ENCODE peak calls at places on chromosomes 6 and 20, in six cellular contexts. One of them, this sample, is unnamed.
A peak's percentile ranks its signal among the peaks of the same experiment; 100 is the strongest.

GRCh38 chr6:35727206-35727934 is 9.5 kb upstream of the ARMC12 start:
- DNase-seq in ovary: peak; percentile 96
- DNase-seq in heart left ventricle: peak; percentile 93
- DNase-seq in mammary epithelial cell: peak; percentile 76
- DNase-seq in upper lobe of right lung: peak; percentile 92
- DNase-seq in GM23338: peak; percentile 88
- DNase-seq in this sample: peak; percentile 97

GRCh38 chr20:5143856-5144255 is 17.0 kb downstream of the CDS2 start:
- DNase-seq in ovary: no peak
- DNase-seq in upper lobe of right lung: no peak
- DNase-seq in GM23338: no peak
- DNase-seq in mammary epithelial cell: no peak
- DNase-seq in heart left ventricle: no peak
- DNase-seq in this sample: no peak

GRCh38 chr20:46215913-46216707 is 92.2 kb downstream of the CDH22 start:
- DNase-seq in ovary: no peak
- DNase-seq in GM23338: peak; percentile 80
- DNase-seq in upper lobe of right lung: no peak
- DNase-seq in heart left ventricle: peak; percentile 84
- DNase-seq in mammary epithelial cell: no peak
- DNase-seq in this sample: no peak

GRCh38 chr6:683742-684440 is 9.0 kb downstream of the EXOC2 start:
- DNase-seq in GM23338: peak; percentile 95
- DNase-seq in mammary epithelial cell: no peak
- DNase-seq in heart left ventricle: no peak
- DNase-seq in ovary: no peak
- DNase-seq in upper lobe of right lung: no peak
- DNase-seq in this sample: no peak

GRCh38 chr6:104633125-104633524 is 226.6 kb downstream of the HACE1 start:
- DNase-seq in upper lobe of right lung: no peak
- DNase-seq in ovary: no peak
- DNase-seq in mammary epithelial cell: no peak
- DNase-seq in GM23338: no peak
- DNase-seq in heart left ventricle: no peak
- DNase-seq in this sample: no peak

GRCh38 chr6:14781707-14782306 is 464.1 kb upstream of the JARID2 start:
- DNase-seq in ovary: no peak
- DNase-seq in mammary epithelial cell: no peak
- DNase-seq in upper lobe of right lung: no peak
- DNase-seq in heart left ventricle: no peak
- DNase-seq in GM23338: peak; percentile 28
- DNase-seq in this sample: no peak

GRCh38 chr6:5995705-5996686 is 10.7 kb downstream of the NRN1 start:
- DNase-seq in mammary epithelial cell: peak; percentile 58
- DNase-seq in ovary: peak; percentile 43
- DNase-seq in GM23338: peak; percentile 92
- DNase-seq in heart left ventricle: peak; percentile 81
- DNase-seq in upper lobe of right lung: peak; percentile 85
- DNase-seq in this sample: peak; percentile 65

GRCh38 chr6:27608916-27609883 is 136.3 kb upstream of the ZNF184 start:
- DNase-seq in GM23338: peak; percentile 90
- DNase-seq in ovary: no peak
- DNase-seq in heart left ventricle: no peak
- DNase-seq in upper lobe of right lung: no peak
- DNase-seq in mammary epithelial cell: peak; percentile 86
- DNase-seq in this sample: no peak

GRCh38 chr6:137264308-137265075 is 45.3 kb upstream of the IFNGR1 start:
- DNase-seq in ovary: no peak
- DNase-seq in heart left ventricle: no peak
- DNase-seq in GM23338: no peak
- DNase-seq in upper lobe of right lung: no peak
- DNase-seq in mammary epithelial cell: no peak
- DNase-seq in this sample: peak; percentile 22

GRCh38 chr6:141988954-141989705 is 143.6 kb upstream of the GJE1 start:
- DNase-seq in GM23338: peak; percentile 89
- DNase-seq in heart left ventricle: no peak
- DNase-seq in mammary epithelial cell: peak; percentile 63
- DNase-seq in ovary: no peak
- DNase-seq in upper lobe of right lung: no peak
- DNase-seq in this sample: no peak
- TF ChIP-seq CTCF in GM23338: peak; percentile 94
- TF ChIP-seq CTCF in heart left ventricle: peak; percentile 16
- TF ChIP-seq CTCF in mammary epithelial cell: peak; percentile 77
- TF ChIP-seq CTCF in ovary: no peak
- TF ChIP-seq CTCF in upper lobe of right lung: peak; percentile 59
- TF ChIP-seq CTCF in this sample: no peak

GRCh38 chr6:110325197-110325596 is 33.0 kb downstream of the METTL24 start:
- DNase-seq in mammary epithelial cell: no peak
- DNase-seq in heart left ventricle: no peak
- DNase-seq in ovary: peak; percentile 32
- DNase-seq in upper lobe of right lung: no peak
- DNase-seq in GM23338: no peak
- DNase-seq in this sample: peak; percentile 42
- H3K4me1 ChIP-seq in mammary epithelial cell: peaks cover 6% of the 10 kb centered on the region
- H3K4me1 ChIP-seq in heart left ventricle: no peaks in the 10 kb centered on the region
- H3K4me1 ChIP-seq in ovary: peaks cover 22% of the 10 kb centered on the region
- H3K4me1 ChIP-seq in upper lobe of right lung: peaks cover 19% of the 10 kb centered on the region
- H3K4me1 ChIP-seq in GM23338: peaks cover 36% of the 10 kb centered on the region
- H3K4me1 ChIP-seq in this sample: peaks cover 23% of the 10 kb centered on the region

DNA sequence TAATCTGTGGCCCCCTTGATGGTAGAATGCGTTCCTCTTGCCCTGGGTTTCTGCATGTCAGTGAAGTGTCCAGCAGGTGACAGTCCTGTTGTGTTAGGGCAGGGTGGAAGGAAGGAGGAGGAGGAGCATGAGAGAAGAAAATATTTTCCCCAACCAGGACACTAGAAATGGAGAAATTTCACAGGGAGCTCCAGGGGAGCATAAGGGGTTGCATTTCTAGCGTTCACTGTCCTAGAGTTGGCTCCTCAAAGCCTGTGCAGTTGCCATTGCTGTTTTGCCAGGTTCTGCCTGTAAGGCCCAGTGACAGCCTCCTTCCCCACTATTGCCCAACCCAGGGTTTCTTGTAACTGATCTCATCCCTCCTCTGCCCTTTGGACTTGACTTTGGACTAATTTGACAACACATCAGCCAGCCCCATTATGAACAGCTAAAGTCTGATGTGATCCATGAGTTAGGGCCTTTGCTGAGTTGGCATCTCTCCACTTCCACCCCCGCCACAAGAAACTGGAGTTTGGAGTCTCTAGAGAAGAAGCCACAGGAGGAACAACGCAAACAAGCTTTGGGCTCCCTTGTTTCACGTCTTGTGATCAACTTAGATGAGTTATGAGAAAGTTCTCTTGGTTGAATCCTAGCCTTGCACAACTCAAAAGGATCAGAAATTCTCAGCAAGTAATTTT is 14.0 kb upstream of the FAM50B start:
- DNase-seq in ovary: peak; percentile 38
- DNase-seq in upper lobe of right lung: no peak
- DNase-seq in heart left ventricle: peak; percentile 56
- DNase-seq in mammary epithelial cell: no peak
- DNase-seq in GM23338: peak; percentile 40
- DNase-seq in this sample: no peak
- TF ChIP-seq CTCF in ovary: no peak
- TF ChIP-seq CTCF in upper lobe of right lung: no peak
- TF ChIP-seq CTCF in heart left ventricle: no peak
- TF ChIP-seq CTCF in mammary epithelial cell: no peak
- TF ChIP-seq CTCF in GM23338: peak; percentile 28
- TF ChIP-seq CTCF in this sample: no peak

DNA sequence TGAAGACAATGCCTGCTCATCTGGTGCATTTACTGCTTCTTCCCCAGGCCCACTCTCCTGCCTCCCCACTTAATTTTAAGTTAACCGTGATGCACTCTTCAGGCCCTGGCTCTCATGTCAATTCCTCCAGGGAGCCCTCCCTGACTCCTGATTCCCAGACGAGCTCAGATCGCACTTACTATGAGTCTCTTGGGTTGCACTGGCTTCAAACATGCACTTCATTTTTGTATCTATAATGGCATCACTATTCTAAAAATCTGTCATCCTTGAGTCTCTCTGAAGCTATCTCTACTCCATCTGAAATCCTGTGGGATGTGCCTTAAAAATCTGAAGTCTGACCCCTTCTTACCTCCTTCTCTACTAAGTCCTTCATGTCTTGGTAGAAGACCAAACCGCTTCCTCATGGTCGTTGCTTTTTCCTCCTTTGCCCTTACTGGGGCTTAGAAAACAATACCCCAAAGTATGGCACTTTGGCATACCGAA is 24.7 kb downstream of the COX4I2 start:
- DNase-seq in heart left ventricle: no peak
- DNase-seq in upper lobe of right lung: no peak
- DNase-seq in GM23338: no peak
- DNase-seq in ovary: no peak
- DNase-seq in mammary epithelial cell: no peak
- DNase-seq in this sample: no peak
- H3K4me1 ChIP-seq in heart left ventricle: peaks cover 40% of the 10 kb centered on the region
- H3K4me1 ChIP-seq in upper lobe of right lung: peaks cover 52% of the 10 kb centered on the region
- H3K4me1 ChIP-seq in GM23338: peaks cover 18% of the 10 kb centered on the region
- H3K4me1 ChIP-seq in ovary: peaks cover 8% of the 10 kb centered on the region
- H3K4me1 ChIP-seq in mammary epithelial cell: peaks cover 9% of the 10 kb centered on the region
- H3K4me1 ChIP-seq in this sample: no peaks in the 10 kb centered on the region

GRCh38 chr20:1424336-1424735 is 31.5 kb upstream of the FKBP1A start:
- DNase-seq in mammary epithelial cell: peak; percentile 67
- DNase-seq in GM23338: no peak
- DNase-seq in heart left ventricle: no peak
- DNase-seq in upper lobe of right lung: no peak
- DNase-seq in ovary: no peak
- DNase-seq in this sample: no peak

GRCh38 chr20:1423206-1423605 is 30.4 kb upstream of the FKBP1A start:
- DNase-seq in upper lobe of right lung: no peak
- DNase-seq in heart left ventricle: no peak
- DNase-seq in mammary epithelial cell: no peak
- DNase-seq in GM23338: no peak
- DNase-seq in ovary: no peak
- DNase-seq in this sample: no peak

GRCh38 chr20:1426231-1426849 is 33.5 kb upstream of the FKBP1A start:
- DNase-seq in GM23338: no peak
- DNase-seq in upper lobe of right lung: no peak
- DNase-seq in mammary epithelial cell: no peak
- DNase-seq in heart left ventricle: no peak
- DNase-seq in ovary: no peak
- DNase-seq in this sample: no peak

GRCh38 chr20:1422756-1423155 is 29.9 kb upstream of the FKBP1A start:
- DNase-seq in heart left ventricle: no peak
- DNase-seq in GM23338: no peak
- DNase-seq in ovary: no peak
- DNase-seq in upper lobe of right lung: no peak
- DNase-seq in mammary epithelial cell: no peak
- DNase-seq in this sample: no peak

GRCh38 chr20:1423625-1424106 is 30.8 kb upstream of the FKBP1A start:
- DNase-seq in upper lobe of right lung: no peak
- DNase-seq in ovary: no peak
- DNase-seq in GM23338: peak; percentile 98
- DNase-seq in mammary epithelial cell: no peak
- DNase-seq in heart left ventricle: no peak
- DNase-seq in this sample: no peak
- TF ChIP-seq CTCF in upper lobe of right lung: no peak
- TF ChIP-seq CTCF in ovary: no peak
- TF ChIP-seq CTCF in GM23338: peak; percentile 81
- TF ChIP-seq CTCF in mammary epithelial cell: no peak
- TF ChIP-seq CTCF in heart left ventricle: no peak
- TF ChIP-seq CTCF in this sample: no peak

DNA sequence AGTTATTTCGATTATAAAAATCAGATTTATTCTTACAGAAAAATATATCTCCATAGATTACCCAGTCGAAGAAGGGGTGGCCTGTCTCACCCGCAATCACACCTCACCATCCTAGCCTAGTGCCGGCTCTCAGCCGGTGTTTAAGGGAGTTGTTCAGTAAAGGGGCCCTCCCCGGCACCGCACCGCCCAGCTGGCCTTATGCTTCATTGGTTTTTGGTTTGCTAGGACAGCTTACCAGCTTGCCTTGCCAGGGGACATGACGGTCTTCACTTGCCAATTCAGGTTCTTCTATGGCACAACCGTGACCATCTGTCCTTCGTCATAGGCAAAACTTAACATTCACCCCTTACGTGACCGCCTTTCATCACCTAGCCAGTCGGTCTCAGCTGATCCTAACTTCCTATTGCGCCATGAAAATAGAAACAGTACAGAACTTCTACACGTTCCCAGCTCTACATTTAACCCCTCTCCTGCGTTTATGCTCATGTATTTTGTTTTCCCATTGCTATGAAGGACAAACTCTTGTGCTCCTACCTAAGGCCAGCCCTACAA is 44.7 kb upstream of the SLC22A16 start:
- DNase-seq in upper lobe of right lung: no peak
- DNase-seq in ovary: no peak
- DNase-seq in GM23338: no peak
- DNase-seq in mammary epithelial cell: no peak
- DNase-seq in heart left ventricle: peak; percentile 30
- DNase-seq in this sample: no peak
- H3K4me1 ChIP-seq in upper lobe of right lung: no peaks in the 10 kb centered on the region
- H3K4me1 ChIP-seq in ovary: peaks cover 2% of the 10 kb centered on the region
- H3K4me1 ChIP-seq in GM23338: peaks cover 9% of the 10 kb centered on the region
- H3K4me1 ChIP-seq in mammary epithelial cell: no peaks in the 10 kb centered on the region
- H3K4me1 ChIP-seq in heart left ventricle: no peaks in the 10 kb centered on the region
- H3K4me1 ChIP-seq in this sample: no peaks in the 10 kb centered on the region

GRCh38 chr6:100228437-100229424 is 234.7 kb upstream of the MCHR2 start:
- DNase-seq in mammary epithelial cell: peak; percentile 62
- DNase-seq in upper lobe of right lung: peak; percentile 89
- DNase-seq in GM23338: peak; percentile 86
- DNase-seq in ovary: no peak
- DNase-seq in heart left ventricle: peak; percentile 73
- DNase-seq in this sample: no peak
- TF ChIP-seq CTCF in mammary epithelial cell: no peak
- TF ChIP-seq CTCF in upper lobe of right lung: peak; percentile 18
- TF ChIP-seq CTCF in GM23338: peak; percentile 16
- TF ChIP-seq CTCF in ovary: no peak
- TF ChIP-seq CTCF in heart left ventricle: no peak
- TF ChIP-seq CTCF in this sample: no peak

GRCh38 chr20:63268671-63269439 is 3.8 kb upstream of the ARFGAP1 start:
- DNase-seq in ovary: no peak
- DNase-seq in mammary epithelial cell: peak; percentile 54
- DNase-seq in GM23338: peak; percentile 45
- DNase-seq in upper lobe of right lung: no peak
- DNase-seq in heart left ventricle: no peak
- DNase-seq in this sample: no peak

GRCh38 chr20:63269724-63270123 is 2.9 kb upstream of the ARFGAP1 start:
- DNase-seq in upper lobe of right lung: no peak
- DNase-seq in mammary epithelial cell: no peak
- DNase-seq in heart left ventricle: no peak
- DNase-seq in ovary: no peak
- DNase-seq in GM23338: no peak
- DNase-seq in this sample: no peak

GRCh38 chr20:63265891-63266515 is 6.6 kb upstream of the ARFGAP1 start:
- DNase-seq in mammary epithelial cell: no peak
- DNase-seq in ovary: no peak
- DNase-seq in heart left ventricle: no peak
- DNase-seq in GM23338: no peak
- DNase-seq in upper lobe of right lung: no peak
- DNase-seq in this sample: no peak

GRCh38 chr20:63267681-63268080 is 4.9 kb upstream of the ARFGAP1 start:
- DNase-seq in upper lobe of right lung: no peak
- DNase-seq in ovary: no peak
- DNase-seq in mammary epithelial cell: no peak
- DNase-seq in GM23338: no peak
- DNase-seq in heart left ventricle: no peak
- DNase-seq in this sample: no peak

GRCh38 chr20:63268256-63268655 is 4.4 kb upstream of the ARFGAP1 start:
- DNase-seq in ovary: no peak
- DNase-seq in heart left ventricle: no peak
- DNase-seq in upper lobe of right lung: no peak
- DNase-seq in GM23338: no peak
- DNase-seq in mammary epithelial cell: no peak
- DNase-seq in this sample: no peak
- H3K4me1 ChIP-seq in ovary: peaks cover 2% of the 10 kb centered on the region
- H3K4me1 ChIP-seq in heart left ventricle: peaks cover 5% of the 10 kb centered on the region
- H3K4me1 ChIP-seq in upper lobe of right lung: no peaks in the 10 kb centered on the region
- H3K4me1 ChIP-seq in GM23338: peaks cover 5% of the 10 kb centered on the region
- H3K4me1 ChIP-seq in mammary epithelial cell: peaks cover 15% of the 10 kb centered on the region
- H3K4me1 ChIP-seq in this sample: peaks cover under 1% of the 10 kb centered on the region

GRCh38 chr6:166772518-166772917 is 145.5 kb upstream of the RPS6KA2 start:
- DNase-seq in heart left ventricle: no peak
- DNase-seq in ovary: no peak
- DNase-seq in upper lobe of right lung: no peak
- DNase-seq in mammary epithelial cell: no peak
- DNase-seq in GM23338: peak; percentile 69
- DNase-seq in this sample: no peak
- TF ChIP-seq CTCF in heart left ventricle: no peak
- TF ChIP-seq CTCF in ovary: no peak
- TF ChIP-seq CTCF in upper lobe of right lung: no peak
- TF ChIP-seq CTCF in mammary epithelial cell: no peak
- TF ChIP-seq CTCF in GM23338: peak; percentile 76
- TF ChIP-seq CTCF in this sample: no peak